ENCODE peak calls at places on chromosomes 4 and X, in seven cellular contexts. F, S, T, C, J, K and P are unnamed samples. For H3K9me3, the result is how much of the 10 kb centered on the place peaks cover.

GRCh38 chr4:168221298-168221697 is 97.3 kb downstream of the DDX60 start:
- DNase-seq in F (no peak), S (no peak), T (no peak), C (no peak), J (no peak), K (no peak), P (no peak)

GRCh38 chr4:162117051-162117450 is 46.7 kb downstream of the FSTL5 start:
- DNase-seq in F (no peak), S (no peak), T (no peak), C (no peak), J (no peak), K (no peak), P (no peak)

GRCh38 chr4:10077492-10078335 is 38.9 kb downstream of the WDR1 start:
- DNase-seq in F (peak), S (peak), T (peak), C (no peak), J (peak), K (no peak), P (no peak)

GRCh38 chrX:130118941-130119640 is 8.8 kb upstream of the ELF4 start:
- DNase-seq in F (no peak), S (no peak), T (no peak), C (peak), J (no peak), K (no peak), P (no peak)

GRCh38 chrX:115650449-115650848 is 89.5 kb downstream of the PLS3 start:
- DNase-seq in F (no peak), S (no peak), T (no peak), C (no peak), J (no peak), K (no peak), P (no peak)

GRCh38 chrX:17521871-17522693 is 147.1 kb downstream of the NHS start:
- DNase-seq in F (no peak), S (no peak), T (no peak), C (peak), J (no peak), K (peak), P (no peak)

GRCh38 chr4:98522603-98523395 is 135.6 kb downstream of the TSPAN5 start:
- DNase-seq in F (no peak), S (no peak), T (no peak), C (no peak), J (no peak), K (peak), P (no peak)

GRCh38 chrX:132622130-132622529 is 133.3 kb upstream of the MBNL3 start:
- DNase-seq in F (no peak), S (no peak), T (no peak), C (no peak), J (no peak), K (peak), P (no peak)

GRCh38 chrX:104136241-104137019 is 20.4 kb downstream of the SLC25A53 start:
- DNase-seq in F (no peak), S (peak), T (no peak), C (peak), J (no peak), K (peak), P (peak)

GRCh38 chr4:94995684-94996394 is 238.1 kb downstream of the BMPR1B start:
- DNase-seq in F (no peak), S (no peak), T (no peak), C (peak), J (no peak), K (no peak), P (peak)

GRCh38 chrX:136936183-136936549 is 55.6 kb upstream of the RBMX start:
- DNase-seq in F (no peak), S (no peak), T (no peak), C (no peak), J (no peak), K (no peak), P (no peak)

GRCh38 chr4:177239475-177239874 is 70.2 kb upstream of the NEIL3 start:
- DNase-seq in F (no peak), S (no peak), T (no peak), C (no peak), J (no peak), K (no peak), P (no peak)

GRCh38 chrX:12954981-12955380 is 19.9 kb upstream of the TMSB4X start:
- DNase-seq in F (no peak), S (no peak), T (no peak), C (no peak), J (no peak), K (no peak), P (no peak)

DNA sequence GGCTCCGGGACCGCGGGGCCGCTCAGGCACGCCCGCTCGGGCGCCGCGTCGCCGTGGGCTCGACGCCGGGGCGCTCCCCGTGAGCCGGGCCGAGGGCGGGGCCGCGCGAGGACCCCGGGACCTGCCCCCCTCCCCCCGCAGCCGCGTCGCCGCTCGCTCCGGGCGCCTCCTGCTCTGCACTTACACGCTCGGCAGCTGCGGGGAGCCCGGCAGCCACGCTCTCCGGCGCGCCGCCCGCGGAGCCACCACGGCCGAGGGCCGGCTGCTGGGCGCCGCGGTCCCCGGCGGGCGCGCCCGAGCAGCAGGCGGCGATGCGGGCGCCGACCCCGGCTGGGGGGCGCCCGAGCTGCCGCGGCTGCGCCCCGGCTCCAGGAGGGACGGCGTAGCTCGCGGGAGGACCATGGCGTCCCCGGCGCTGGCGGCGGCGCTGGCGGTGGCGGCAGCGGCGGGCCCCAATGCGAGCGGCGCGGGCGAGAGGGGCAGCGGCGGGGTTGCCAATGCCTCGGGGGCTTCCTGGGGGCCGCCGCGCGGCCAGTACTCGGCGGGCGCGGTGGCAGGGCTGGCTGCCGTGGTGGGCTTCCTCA is at the start of gene ADRA2C:
- DNase-seq in F (no peak), S (no peak), T (no peak), C (no peak), J (peak), K (no peak), P (peak)
- TF ChIP-seq CTCF in F (no peak), S (no peak), T (no peak), C (no peak), J (no peak), K (no peak), P (no peak)

DNA sequence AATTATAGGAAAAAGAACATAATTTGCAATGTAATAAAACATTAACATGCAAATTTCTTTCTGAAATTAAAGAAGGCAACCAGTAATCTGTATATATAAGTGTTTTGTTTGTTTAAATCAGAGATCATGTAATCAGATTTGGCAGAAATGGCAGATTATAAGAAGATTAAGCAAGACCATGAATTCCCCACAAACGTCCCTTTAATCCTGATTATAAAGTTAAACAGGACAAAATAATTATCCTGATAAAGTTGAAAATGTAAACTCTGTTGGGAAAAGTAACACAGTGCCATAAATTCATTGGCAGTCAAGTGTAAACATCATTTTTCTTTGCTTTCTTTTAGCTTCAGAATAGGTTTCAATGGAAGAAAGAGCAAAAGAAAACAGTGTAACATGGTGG is 256.4 kb downstream of the KCNIP4 start:
- DNase-seq in F (no peak), S (no peak), T (no peak), C (no peak), J (no peak), K (no peak), P (no peak)
- H3K9me3 ChIP-seq in F (under half), S (under half), T (under half), C (under half), J (under half), K (under half), P (under half)

DNA sequence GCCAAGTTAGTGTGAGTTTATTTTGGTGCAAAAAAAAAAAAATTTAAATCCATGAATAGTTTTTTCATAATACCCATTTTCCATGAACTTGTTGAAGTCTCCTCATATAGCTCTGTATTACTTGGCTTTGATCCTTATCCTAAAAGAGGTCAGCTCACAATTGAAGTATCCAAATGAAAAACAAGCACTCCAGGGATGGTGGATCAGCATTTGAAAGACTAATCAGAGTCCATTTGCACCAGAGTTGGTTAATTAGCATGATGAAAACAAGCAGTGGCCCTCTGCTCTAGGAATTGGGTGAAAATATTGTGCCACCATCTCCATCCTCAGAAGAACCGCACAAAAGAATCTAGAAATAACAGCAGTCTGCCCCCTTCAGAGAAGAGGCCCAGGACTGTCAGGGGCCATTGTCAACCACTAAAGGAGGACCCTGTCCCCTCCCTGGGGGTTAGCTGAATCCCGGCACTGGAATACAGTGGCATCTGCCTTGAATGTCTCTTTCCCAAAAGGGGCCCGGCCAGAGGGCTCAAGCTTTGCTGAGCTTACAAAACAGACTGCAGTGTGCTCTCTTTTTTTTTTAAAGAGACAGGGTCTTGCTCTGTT is 24.7 kb downstream of the SH3KBP1 start:
- DNase-seq in F (no peak), S (no peak), T (no peak), C (no peak), J (no peak), K (no peak), P (no peak)
- H3K27ac ChIP-seq in F (peak), S (no peak), T (no peak), C (no peak), J (no peak), K (no peak), P (no peak)

DNA sequence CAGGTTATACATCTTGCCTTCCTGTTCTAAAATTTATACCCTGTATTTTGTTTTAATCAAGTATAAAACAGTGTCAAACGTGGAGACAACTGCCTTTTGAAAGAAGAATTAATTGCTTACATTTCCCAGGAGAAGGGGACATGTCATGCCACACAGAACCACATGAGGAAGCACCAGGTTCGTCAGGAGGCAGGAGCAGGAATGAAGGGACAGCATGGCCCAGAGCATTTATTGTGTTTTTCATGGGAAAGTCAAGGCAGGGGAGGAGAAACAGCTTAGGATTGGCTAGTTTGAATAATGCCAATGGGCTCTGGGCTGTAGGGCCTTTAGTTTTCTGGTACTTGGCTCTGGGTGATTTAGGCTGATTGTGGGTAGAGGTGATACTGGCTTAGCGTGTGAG is 203.7 kb downstream of the CFAP299 start:
- DNase-seq in F (no peak), S (no peak), T (no peak), C (no peak), J (no peak), K (no peak), P (no peak)
- TF ChIP-seq CTCF in F (no peak), S (no peak), T (no peak), C (no peak), J (no peak), K (no peak), P (no peak)

DNA sequence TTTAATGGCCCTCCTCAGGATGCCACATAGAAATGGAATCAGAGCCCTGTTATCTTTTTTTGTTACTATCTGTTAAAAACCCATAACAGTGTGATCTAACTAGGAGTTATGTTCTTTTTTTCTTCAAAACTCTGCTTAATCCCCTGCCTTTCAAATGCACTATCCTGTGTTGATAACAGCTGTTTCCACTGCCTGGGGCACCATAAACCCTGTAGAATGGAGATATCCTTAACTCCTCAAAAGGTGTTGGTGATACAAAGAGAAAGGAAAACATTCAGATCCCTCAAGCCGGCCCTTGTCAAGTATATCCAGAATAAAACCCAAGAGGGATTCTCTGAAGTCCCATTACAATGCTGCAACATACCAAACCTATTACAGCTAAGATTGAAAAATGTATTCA is 108.6 kb downstream of the ACTRT1 start:
- DNase-seq in F (no peak), S (no peak), T (no peak), C (no peak), J (no peak), K (no peak), P (no peak)
- H3K9me3 ChIP-seq in F (under half), S (under half), T (under half), C (under half), J (under half), K (under half), P (under half)

DNA sequence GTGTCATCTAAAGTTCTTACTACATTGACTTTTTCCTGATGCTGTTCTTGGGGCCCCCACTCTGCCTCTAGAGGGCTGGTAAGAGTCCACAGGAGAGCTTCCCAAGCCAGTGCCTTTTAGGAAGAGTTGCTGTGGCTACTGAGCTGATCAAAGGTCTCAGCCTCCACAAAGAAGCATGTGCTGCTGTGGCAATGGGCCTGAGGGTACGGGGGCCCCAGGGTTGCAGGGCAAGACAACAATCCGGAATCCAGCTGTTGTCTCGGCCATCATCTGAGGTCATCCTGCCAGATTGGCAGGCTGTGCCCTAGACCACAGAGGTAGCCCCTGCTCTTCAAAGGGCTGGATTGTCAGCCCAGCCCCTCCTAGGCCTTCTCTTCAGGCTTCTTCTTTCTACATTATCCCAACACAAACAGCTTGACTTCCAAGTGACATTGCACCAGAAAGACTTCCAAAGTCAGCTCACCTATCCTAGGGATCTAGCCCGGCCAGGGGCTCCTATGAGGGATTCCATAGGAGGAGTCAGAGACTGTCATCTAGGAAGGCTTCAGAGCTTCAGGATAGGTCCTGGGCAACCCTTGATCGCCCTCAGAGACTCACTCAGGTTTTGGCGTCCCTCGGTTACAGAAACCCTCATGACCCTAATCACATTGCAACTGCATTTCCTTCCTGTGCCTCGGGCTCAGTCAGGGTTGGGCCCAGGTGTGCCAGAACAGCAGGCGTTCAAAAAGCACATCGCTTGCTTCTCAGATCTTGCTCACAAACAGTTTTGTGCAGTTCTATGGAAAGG is 27.7 kb downstream of the SLC25A5 start:
- DNase-seq in F (no peak), S (no peak), T (peak), C (no peak), J (no peak), K (no peak), P (no peak)
- H3K27ac ChIP-seq in F (no peak), S (no peak), T (peak), C (no peak), J (no peak), K (no peak), P (no peak)

GRCh38 chrX:109889289-109890006 is 113.5 kb upstream of the TMEM164 start:
- DNase-seq in F (no peak), S (no peak), T (no peak), C (no peak), J (no peak), K (no peak), P (no peak)
- TF ChIP-seq CTCF in F (peak), S (peak), T (no peak), C (no peak), J (no peak), K (no peak), P (no peak)

DNA sequence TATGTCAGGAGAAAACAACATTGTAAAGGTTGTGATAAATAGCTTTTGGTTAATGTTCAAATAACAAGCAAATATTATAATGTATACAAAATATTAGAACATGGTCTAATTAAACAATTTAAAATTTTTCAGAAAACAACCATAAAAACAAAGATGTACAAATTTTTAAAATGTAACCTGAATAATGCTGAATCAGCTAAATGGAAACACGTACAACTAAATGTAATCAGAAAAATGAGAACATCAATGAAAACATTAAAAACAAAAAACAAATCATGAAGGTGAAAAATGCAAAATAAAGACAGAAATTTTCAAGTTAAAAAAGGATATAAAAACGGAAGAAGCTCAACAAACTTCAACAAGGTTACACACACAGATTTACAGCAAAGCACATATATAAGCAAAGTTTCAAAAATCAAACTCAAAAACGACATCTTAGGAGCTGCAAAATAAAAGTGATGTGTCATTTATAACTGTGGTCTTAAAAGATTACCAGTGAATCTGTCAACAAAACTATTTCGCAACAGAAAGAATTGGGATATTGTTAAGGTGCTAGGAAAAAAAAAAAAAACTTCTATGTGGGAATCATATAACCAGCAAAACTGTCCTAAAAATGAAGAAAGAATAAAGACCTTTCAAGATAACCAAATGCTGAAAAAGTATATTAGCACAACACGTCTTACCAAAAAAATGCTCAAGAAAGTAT is 31.8 kb downstream of the ZNF732 start:
- DNase-seq in F (no peak), S (no peak), T (no peak), C (no peak), J (no peak), K (no peak), P (no peak)
- H3K9me3 ChIP-seq in F (half or more), S (under half), T (under half), C (under half), J (under half), K (under half), P (half or more)

GRCh38 chrX:46040001-46040400 is 505.2 kb downstream of the ZNF674 start:
- DNase-seq in F (no peak), S (no peak), T (no peak), C (no peak), J (no peak), K (no peak), P (no peak)
- H3K27ac ChIP-seq in F (no peak), S (no peak), T (no peak), C (no peak), J (no peak), K (no peak), P (no peak)